ENCODE peak calls at places on chromosomes 3 and 15, in five cellular contexts. V is PC-9, J is B cell, C is WTC11, N is PC-3. H is an unnamed sample.

GRCh38 chr15:36210426-36210825 is 369.0 kb upstream of the CDIN1 start:
- DNase-seq in V (no peak), J (no peak), C (no peak), N (peak), H (no peak)

GRCh38 chr3:58999779-59000170 is 50.0 kb downstream of the CFAP20DC start:
- DNase-seq in V (no peak), J (no peak), C (no peak), N (no peak), H (no peak)

GRCh38 chr3:56795807-56796185 is 6.0 kb downstream of the ARHGEF3 start:
- DNase-seq in V (no peak), J (no peak), C (no peak), N (no peak), H (no peak)

GRCh38 chr3:10196389-10197052 is 31.8 kb downstream of the IRAK2 start:
- DNase-seq in V (no peak), J (peak), C (no peak), N (peak), H (no peak)

GRCh38 chr3:38528457-38528856 is 32.3 kb downstream of the EXOG start:
- DNase-seq in V (no peak), J (no peak), C (peak), N (peak), H (no peak)

GRCh38 chr15:73845507-73845906 is 27.9 kb upstream of the TBC1D21 start:
- DNase-seq in V (no peak), J (peak), C (no peak), N (no peak), H (no peak)

GRCh38 chr3:42732829-42733459 is 30.3 kb upstream of the HHATL start:
- DNase-seq in V (no peak), J (no peak), C (no peak), N (peak), H (no peak)

GRCh38 chr15:58604455-58604923 is 145.0 kb downstream of the ADAM10 start:
- DNase-seq in V (peak), J (no peak), C (no peak), N (peak), H (no peak)

GRCh38 chr3:30614943-30615342 is 8.5 kb downstream of the TGFBR2 start:
- DNase-seq in V (no peak), J (no peak), C (no peak), N (peak), H (no peak)

GRCh38 chr3:8822141-8822540 is 52.7 kb upstream of the OXTR start:
- DNase-seq in V (peak), J (no peak), C (no peak), N (peak), H (no peak)

GRCh38 chr3:77158701-77159100 is 118.8 kb downstream of the ROBO2 start:
- DNase-seq in V (no peak), J (no peak), C (no peak), N (no peak), H (no peak)

GRCh38 chr15:29087521-29088285 is 181.9 kb downstream of the NSMCE3 start:
- DNase-seq in V (no peak), J (no peak), C (no peak), N (no peak), H (no peak)

GRCh38 chr3:55885721-55886120 is 398.6 kb upstream of the WNT5A start:
- DNase-seq in V (peak), J (no peak), C (no peak), N (peak), H (no peak)

GRCh38 chr15:34613997-34614396 is 30.5 kb upstream of the GOLGA8B start:
- DNase-seq in V (no peak), J (no peak), C (no peak), N (no peak), H (no peak)

GRCh38 chr3:123783050-123783724 is 100.9 kb downstream of the MYLK start:
- DNase-seq in V (no peak), J (no peak), C (no peak), N (peak), H (no peak)

GRCh38 chr15:67259375-67259774 is 4.8 kb downstream of the IQCH start:
- DNase-seq in V (no peak), J (no peak), C (no peak), N (no peak), H (no peak)

GRCh38 chr15:25053000-25053815 is 98.4 kb downstream of the SNRPN start:
- DNase-seq in V (no peak), J (no peak), C (no peak), N (no peak), H (no peak)
- TF ChIP-seq CTCF in V (no peak), J (no peak), C (no peak), N (no peak), H (no peak)

GRCh38 chr3:21722768-21723167 is 28.2 kb downstream of the ZNF385D start:
- DNase-seq in V (no peak), J (no peak), C (no peak), N (no peak), H (no peak)
- TF ChIP-seq CTCF in V (no peak), J (no peak), C (no peak), N (no peak), H (no peak)

GRCh38 chr15:64162869-64163661 is at the start of gene PPIB:
- DNase-seq in V (peak), J (peak), C (peak), N (peak), H (peak)
- TF ChIP-seq CTCF in V (no peak), J (peak), C (no peak), N (peak), H (peak)

DNA sequence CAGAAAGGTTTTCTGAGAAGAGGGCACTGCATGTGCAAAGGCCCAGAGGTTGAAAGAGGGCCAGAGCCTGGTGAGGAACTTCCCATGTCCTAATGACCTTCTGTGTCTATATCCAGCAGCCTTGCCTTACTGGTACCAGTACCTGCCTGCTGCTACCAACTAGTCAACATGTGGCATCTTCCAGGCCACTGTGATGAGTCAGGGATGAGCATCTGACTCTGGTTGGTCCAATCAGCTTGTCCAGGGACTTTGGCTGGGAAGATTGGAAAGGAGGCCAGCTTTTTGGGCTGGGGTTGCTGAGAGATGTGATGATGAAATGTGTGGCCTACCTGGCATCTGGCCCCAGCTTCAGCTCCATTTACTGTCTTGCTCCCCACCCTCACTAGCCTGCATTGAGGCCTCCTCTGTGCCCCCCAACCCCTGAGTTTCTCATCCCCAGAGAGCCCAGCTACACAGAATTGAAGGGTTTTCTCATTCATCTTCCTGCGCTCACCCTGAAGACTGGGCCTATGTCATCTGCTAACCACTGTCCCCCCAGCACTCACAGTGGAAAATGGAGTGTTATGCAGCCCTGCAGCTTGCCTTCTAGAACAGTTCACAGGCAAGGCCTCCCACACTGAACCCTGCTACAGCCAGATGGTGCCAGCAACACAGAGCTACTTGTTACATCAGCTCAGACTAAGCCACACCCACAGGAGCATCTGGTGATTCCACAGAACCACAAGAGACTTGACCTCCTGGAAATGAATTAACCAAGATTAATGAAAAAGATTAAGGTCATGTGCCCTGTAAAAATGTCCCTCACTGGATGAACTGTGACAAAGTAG is 1.3 kb upstream of the TWF2 start:
- DNase-seq in V (peak), J (peak), C (no peak), N (peak), H (peak)
- TF ChIP-seq CTCF in V (no peak), J (no peak), C (no peak), N (no peak), H (peak)

DNA sequence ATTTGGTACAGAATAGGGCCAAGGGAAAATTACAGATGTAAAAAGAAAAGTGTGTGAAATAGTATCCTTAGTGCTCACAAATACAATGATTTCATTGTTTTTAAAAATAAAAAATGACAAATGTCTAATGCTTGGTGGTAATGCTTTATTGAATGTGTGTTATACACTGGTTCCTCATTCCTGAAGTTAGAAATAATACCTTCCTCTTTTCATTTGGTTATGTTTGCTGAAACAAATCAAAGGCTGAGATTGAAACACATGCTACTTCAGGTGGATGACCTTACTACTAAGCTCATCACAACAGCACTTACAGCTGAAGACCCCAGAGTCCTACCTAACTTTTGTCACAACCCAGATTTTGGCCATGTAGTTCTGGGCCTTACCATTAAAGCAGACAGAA is 37.7 kb upstream of the CCR2 start:
- DNase-seq in V (no peak), J (no peak), C (no peak), N (no peak), H (no peak)
- TF ChIP-seq CTCF in V (no peak), J (no peak), C (no peak), N (no peak), H (no peak)

GRCh38 chr15:43912208-43912607 is 85.4 kb downstream of the WDR76 start:
- DNase-seq in V (no peak), J (no peak), C (no peak), N (no peak), H (no peak)

GRCh38 chr15:43915820-43916660 is 89.2 kb downstream of the WDR76 start:
- DNase-seq in V (no peak), J (no peak), C (no peak), N (no peak), H (no peak)

GRCh38 chr15:43913941-43914340 is 87.1 kb downstream of the WDR76 start:
- DNase-seq in V (no peak), J (no peak), C (no peak), N (no peak), H (no peak)

GRCh38 chr15:43911235-43911661 is 84.4 kb downstream of the WDR76 start:
- DNase-seq in V (peak), J (no peak), C (no peak), N (peak), H (no peak)

DNA sequence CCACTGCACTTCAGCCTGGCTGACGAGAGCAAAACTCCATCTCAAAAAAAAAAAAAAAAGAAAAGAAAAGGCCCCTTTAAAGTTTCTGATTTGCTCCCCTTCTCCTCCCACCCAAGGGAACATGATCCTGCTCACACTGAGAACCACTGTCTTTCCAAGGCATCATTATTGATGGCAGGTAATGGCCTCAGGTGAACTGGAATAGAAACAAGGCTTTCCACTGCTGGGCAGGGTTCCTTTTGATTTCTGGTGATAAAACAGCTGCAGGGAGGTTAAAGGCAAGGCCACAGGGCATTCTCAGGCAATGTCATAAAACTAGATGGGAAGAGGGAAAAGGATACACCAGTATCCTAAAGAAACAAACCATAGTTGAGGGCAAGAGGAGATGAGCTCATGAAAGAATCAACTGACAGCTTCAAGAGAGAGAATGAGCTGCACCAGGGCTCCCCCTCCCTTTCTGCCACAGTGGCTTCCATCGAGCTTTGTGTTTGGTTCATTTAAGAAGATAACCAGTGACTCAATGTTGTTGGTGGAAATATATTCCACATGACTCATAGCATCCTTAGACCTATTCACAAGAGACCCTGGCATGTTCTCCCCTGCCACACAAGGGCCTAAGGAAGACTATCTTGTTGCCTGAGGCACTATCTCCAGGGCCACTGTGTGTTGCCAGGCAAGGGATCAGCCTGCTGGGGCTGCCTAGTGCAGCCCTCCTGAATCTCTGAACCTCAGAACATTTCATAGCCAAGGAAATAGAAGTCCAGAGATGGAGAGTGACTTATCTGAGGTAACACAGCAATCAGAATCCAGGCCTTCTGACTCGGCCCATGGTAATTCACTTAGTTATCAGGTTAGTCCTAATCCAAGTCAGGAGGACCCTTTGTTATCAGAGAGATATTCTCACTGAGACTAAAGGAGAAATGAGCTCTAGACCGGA is 86.5 kb downstream of the WDR76 start:
- DNase-seq in V (peak), J (no peak), C (no peak), N (peak), H (no peak)
- TF ChIP-seq CTCF in V (no peak), J (no peak), C (no peak), N (no peak), H (no peak)

GRCh38 chr3:134797816-134798451 is 2.9 kb downstream of the EPHB1 start:
- DNase-seq in V (no peak), J (no peak), C (no peak), N (no peak), H (no peak)

GRCh38 chr3:134795776-134796312 is 784 bp downstream of the EPHB1 start:
- DNase-seq in V (no peak), J (no peak), C (peak), N (no peak), H (peak)

GRCh38 chr3:134798681-134799311 is 3.7 kb downstream of the EPHB1 start:
- DNase-seq in V (no peak), J (no peak), C (no peak), N (no peak), H (no peak)

GRCh38 chr3:134796313-134797079 is 1.4 kb downstream of the EPHB1 start:
- DNase-seq in V (no peak), J (no peak), C (peak), N (peak), H (peak)

DNA sequence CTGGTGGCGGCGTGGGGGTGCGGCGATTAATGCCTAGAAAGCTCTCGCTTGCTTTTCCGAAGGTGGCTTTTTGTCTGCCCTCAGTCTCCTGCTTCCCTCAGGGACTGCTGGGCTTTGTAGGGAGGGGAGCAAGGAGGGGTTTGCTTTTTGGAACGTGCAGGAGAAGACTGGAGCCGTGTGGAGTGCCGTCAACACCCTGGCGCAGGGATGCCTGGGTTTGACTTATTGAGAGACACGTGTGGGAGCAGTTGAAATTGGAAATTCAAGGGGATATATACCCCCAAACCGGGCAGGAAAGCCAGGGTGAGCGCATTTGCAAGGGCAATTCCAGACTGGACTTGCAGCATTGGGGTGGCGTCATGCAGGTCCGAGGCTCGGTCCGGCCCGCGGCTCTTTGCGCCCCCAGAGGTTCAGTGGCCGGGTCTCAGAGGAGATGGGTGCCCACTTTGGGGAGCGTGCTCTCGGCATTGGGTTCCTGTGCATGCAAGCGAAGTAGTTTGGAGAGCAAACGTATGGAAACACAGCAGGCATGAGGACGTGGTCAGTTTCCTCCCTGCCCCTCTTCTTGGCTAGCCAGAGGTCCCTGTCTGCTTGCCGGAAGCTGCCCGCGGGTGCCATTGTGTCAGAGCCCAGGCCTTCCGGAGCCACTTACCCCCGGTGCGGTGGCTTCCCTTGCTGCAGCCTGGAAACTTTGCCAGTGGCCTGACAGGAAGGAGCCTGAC is 2.2 kb downstream of the EPHB1 start:
- DNase-seq in V (no peak), J (no peak), C (peak), N (no peak), H (no peak)
- TF ChIP-seq CTCF in V (no peak), J (no peak), C (no peak), N (no peak), H (no peak)

DNA sequence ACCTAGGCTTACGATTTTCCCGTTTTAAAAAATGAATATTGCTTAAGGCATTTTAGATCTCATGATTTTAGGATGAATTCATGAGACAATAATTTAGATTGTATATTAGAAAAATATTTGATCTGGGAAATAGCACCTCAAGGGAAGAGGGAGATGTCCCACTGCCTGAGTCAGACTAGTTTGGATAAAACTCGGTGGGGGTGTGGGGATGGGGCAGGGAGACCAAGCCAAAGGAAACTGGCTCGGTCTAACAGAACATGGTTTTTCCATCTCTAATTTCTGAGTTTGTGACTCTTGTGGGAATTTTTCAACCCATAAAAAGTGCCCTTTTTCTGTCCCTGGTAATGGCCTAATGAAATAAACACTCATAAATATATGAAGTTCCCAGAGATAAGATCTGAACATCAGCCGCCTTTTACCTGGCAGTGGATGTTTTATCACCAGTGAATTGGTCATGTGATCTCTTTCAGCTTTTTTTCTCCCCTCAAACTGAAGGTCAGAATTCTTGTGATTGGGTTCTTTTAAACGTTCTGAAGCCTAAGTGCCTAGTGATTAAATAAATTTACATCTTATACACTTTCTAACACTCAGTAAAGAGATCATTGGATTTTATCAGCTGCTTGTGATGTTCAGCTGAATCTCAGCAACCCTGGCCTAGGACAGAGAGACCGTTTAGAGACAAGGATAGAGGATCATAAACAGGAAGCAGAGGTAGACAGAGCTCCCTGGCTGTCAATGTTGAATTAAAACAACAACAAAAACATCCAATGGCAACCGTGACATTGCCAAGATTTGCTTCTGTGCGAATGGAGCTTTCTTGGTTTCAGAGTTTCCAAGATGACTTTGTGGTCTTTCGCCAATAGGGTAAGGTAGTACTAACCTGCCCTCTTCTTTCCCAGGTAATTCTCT is 1038.1 kb downstream of the MCTP2 start:
- DNase-seq in V (no peak), J (no peak), C (no peak), N (no peak), H (no peak)
- TF ChIP-seq CTCF in V (no peak), J (no peak), C (no peak), N (no peak), H (no peak)

GRCh38 chr15:92733090-92733933 is 77.7 kb upstream of the FAM174B start:
- DNase-seq in V (no peak), J (no peak), C (no peak), N (no peak), H (no peak)
- TF ChIP-seq CTCF in V (no peak), J (no peak), C (no peak), N (no peak), H (no peak)

H was measured in GM13976.